ENCODE peak calls at places on chromosome 12, in five cellular contexts. W is NCI-H460, F is hippocampal formation, O is frontal cortex, G is sigmoid colon. C is an unnamed sample.

GRCh38 chr12:53569174-53569557 is 57.0 kb downstream of the ATF7 start:
- DNase-seq in W (peak), F (no peak), O (no peak), G (no peak), C (no peak)

GRCh38 chr12:113136128-113136989 is 798 bp upstream of the RASAL1 start:
- DNase-seq in W (peak), F (peak), O (no peak), G (no peak), C (no peak)

GRCh38 chr12:53227341-53227740 is 4.7 kb downstream of the RARG start:
- DNase-seq in W (no peak), F (no peak), O (no peak), G (no peak), C (no peak)

GRCh38 chr12:4957781-4958180 is 48.1 kb downstream of the KCNA1 start:
- DNase-seq in W (no peak), F (no peak), O (no peak), G (no peak), C (no peak)

GRCh38 chr12:21815306-21816062 is 41.0 kb upstream of the KCNJ8 start:
- DNase-seq in W (no peak), F (no peak), O (no peak), G (no peak), C (no peak)

GRCh38 chr12:13347241-13348043 is 150.9 kb downstream of the EMP1 start:
- DNase-seq in W (no peak), F (peak), O (no peak), G (no peak), C (no peak)

GRCh38 chr12:104910196-104910840 is 47.8 kb downstream of the SLC41A2 start:
- DNase-seq in W (no peak), F (no peak), O (no peak), G (no peak), C (no peak)

GRCh38 chr12:91817512-91817911 is 328.1 kb downstream of the BTG1 start:
- DNase-seq in W (no peak), F (no peak), O (no peak), G (no peak), C (no peak)

GRCh38 chr12:27843714-27844245 is 63.7 kb upstream of the MANSC4 start:
- DNase-seq in W (no peak), F (no peak), O (no peak), G (no peak), C (no peak)

C was measured in osteocyte.